ENCODE peak calls at places on chromosomes 3 and 15, in four cellular contexts. One of them, this sample, is unnamed.

GRCh38 chr3:192005989-192006388 is 545.0 kb downstream of the PYDC2 start:
- DNase-seq in WTC11: no peak
- DNase-seq in CD8-positive, alpha-beta T cell: no peak
- DNase-seq in psoas muscle: no peak
- DNase-seq in this sample: no peak

GRCh38 chr3:73561494-73561893 is 63.2 kb downstream of the PDZRN3 start:
- DNase-seq in CD8-positive, alpha-beta T cell: no peak
- DNase-seq in psoas muscle: no peak
- DNase-seq in WTC11: no peak
- DNase-seq in this sample: no peak

GRCh38 chr3:190840146-190840545 is 22.3 kb downstream of the GMNC start:
- DNase-seq in psoas muscle: no peak
- DNase-seq in CD8-positive, alpha-beta T cell: no peak
- DNase-seq in WTC11: no peak
- DNase-seq in this sample: no peak

GRCh38 chr15:62498711-62499110 is 333.6 kb upstream of the C2CD4B start:
- DNase-seq in psoas muscle: no peak
- DNase-seq in WTC11: no peak
- DNase-seq in CD8-positive, alpha-beta T cell: no peak
- DNase-seq in this sample: no peak

GRCh38 chr3:37849146-37849545 is 12.5 kb upstream of the CTDSPL start:
- DNase-seq in WTC11: no peak
- DNase-seq in psoas muscle: no peak
- DNase-seq in CD8-positive, alpha-beta T cell: no peak
- DNase-seq in this sample: no peak

GRCh38 chr3:171874251-171874679 is 31.1 kb downstream of the TMEM212 start:
- DNase-seq in WTC11: no peak
- DNase-seq in CD8-positive, alpha-beta T cell: no peak
- DNase-seq in psoas muscle: no peak
- DNase-seq in this sample: no peak

GRCh38 chr3:27354588-27355203 is 14.5 kb downstream of the NEK10 start:
- DNase-seq in CD8-positive, alpha-beta T cell: no peak
- DNase-seq in WTC11: no peak
- DNase-seq in psoas muscle: no peak
- DNase-seq in this sample: no peak

GRCh38 chr15:55277116-55277564 is 12.5 kb downstream of the RAB27A start:
- DNase-seq in WTC11: no peak
- DNase-seq in CD8-positive, alpha-beta T cell: peak; percentile 54
- DNase-seq in psoas muscle: no peak
- DNase-seq in this sample: peak; percentile 54

GRCh38 chr3:37227870-37228549 is 53.6 kb upstream of the LRRFIP2 start:
- DNase-seq in CD8-positive, alpha-beta T cell: no peak
- DNase-seq in psoas muscle: no peak
- DNase-seq in WTC11: no peak
- DNase-seq in this sample: no peak

DNA sequence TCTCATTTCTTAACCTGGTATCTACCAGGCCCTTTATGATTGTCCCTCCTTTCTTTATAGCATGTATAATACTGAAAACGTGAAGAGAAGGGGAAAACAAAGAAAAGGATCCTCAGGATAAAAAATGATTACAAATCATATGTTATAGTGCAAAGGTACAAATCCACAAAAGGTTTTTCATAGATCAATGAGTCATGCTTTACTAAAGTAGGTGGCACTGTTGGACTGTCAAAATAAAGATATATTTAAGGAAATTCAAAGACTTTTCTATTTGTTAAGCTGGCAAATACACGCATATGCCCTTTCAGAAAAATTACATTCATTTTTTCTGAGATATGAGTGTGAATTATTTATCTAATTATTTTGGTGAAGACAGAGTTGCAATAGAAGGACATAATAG is 151.6 kb downstream of the CADM2 start:
- DNase-seq in CD8-positive, alpha-beta T cell: no peak
- DNase-seq in psoas muscle: no peak
- DNase-seq in WTC11: no peak
- DNase-seq in this sample: no peak
- TF ChIP-seq CTCF in CD8-positive, alpha-beta T cell: no peak
- TF ChIP-seq CTCF in psoas muscle: no peak
- TF ChIP-seq CTCF in WTC11: no peak
- TF ChIP-seq CTCF in this sample: no peak

GRCh38 chr3:10707984-10708868 is 107.8 kb upstream of the SLC6A11 start:
- DNase-seq in WTC11: peak; percentile 23
- DNase-seq in psoas muscle: no peak
- DNase-seq in CD8-positive, alpha-beta T cell: no peak
- DNase-seq in this sample: no peak
- TF ChIP-seq CTCF in WTC11: no peak
- TF ChIP-seq CTCF in psoas muscle: no peak
- TF ChIP-seq CTCF in CD8-positive, alpha-beta T cell: no peak
- TF ChIP-seq CTCF in this sample: no peak

DNA sequence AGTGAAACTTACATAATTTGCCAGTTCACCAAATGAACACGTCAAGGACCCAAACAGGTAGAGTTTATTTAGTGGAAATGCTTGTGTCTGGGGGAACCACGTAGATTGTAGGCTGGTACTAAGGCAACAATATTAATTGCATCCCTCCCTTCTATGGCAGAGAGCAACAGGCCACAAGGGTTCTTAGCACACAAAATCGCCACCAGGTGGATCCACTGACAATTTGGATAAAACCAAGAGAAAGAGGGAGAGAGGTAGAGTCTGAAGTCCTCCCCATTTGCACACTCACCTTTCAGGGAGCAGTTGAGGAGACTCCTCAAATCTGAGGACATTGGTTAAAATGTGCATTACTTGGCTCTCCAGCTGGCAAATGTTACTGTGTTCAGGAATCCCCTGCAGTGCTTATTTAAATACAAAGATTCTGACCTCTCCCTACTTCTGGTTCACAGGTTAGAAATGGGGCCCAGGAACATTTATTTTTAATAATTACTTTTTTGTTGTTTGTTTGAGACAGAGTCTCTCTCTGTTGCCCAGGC is 181.0 kb upstream of the FEZF2 start:
- DNase-seq in WTC11: peak; percentile 37
- DNase-seq in psoas muscle: no peak
- DNase-seq in CD8-positive, alpha-beta T cell: no peak
- DNase-seq in this sample: no peak
- TF ChIP-seq CTCF in WTC11: no peak
- TF ChIP-seq CTCF in psoas muscle: peak; percentile 6
- TF ChIP-seq CTCF in CD8-positive, alpha-beta T cell: no peak
- TF ChIP-seq CTCF in this sample: no peak

DNA sequence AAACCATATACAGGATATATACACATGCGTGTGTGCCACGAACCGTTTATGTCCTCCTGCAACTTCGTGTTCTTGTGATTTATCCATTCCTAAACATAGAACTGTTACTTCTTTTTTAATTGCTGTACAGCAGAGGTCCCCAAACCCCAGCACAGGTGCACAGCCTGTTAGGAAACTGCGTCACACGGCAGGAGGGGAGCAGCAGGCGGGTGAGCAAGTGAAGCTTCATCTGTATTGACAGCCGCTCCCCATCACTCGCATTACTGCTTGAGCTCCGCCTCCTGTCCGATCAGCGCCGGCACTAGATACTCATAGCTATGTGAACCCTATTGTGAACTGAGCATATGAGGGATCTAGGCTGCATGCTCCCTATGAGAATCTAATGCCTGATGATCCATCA is 34.9 kb upstream of the NRROS start:
- DNase-seq in CD8-positive, alpha-beta T cell: peak; percentile 56
- DNase-seq in WTC11: no peak
- DNase-seq in psoas muscle: no peak
- DNase-seq in this sample: no peak
- TF ChIP-seq CTCF in CD8-positive, alpha-beta T cell: no peak
- TF ChIP-seq CTCF in WTC11: no peak
- TF ChIP-seq CTCF in psoas muscle: no peak
- TF ChIP-seq CTCF in this sample: no peak